ENCODE peak calls at places on chromosomes 11 and 22, in ten cellular contexts. G is upper lobe of right lung; V is mammary epithelial cell; Y is small intestine; S is CD4-positive, CD25-positive, alpha-beta regulatory T cell; J is lower lobe of right lung; R is GM23248; F is choroid plexus epithelial cell; X is iPS DF 6.9; L is testis. Q is an unnamed sample.

GRCh38 chr22:31089101-31090100 is 8.3 kb downstream of the SMTN start:
- DNase-seq in G (no peak), V (no peak), Y (no peak), S (peak; percentile 21), J (no peak), R (peak; percentile 64), F (peak; percentile 61), X (no peak), L (peak; percentile 54), Q (peak; percentile 47)

GRCh38 chr11:45163956-45164575 is 17.6 kb downstream of the PRDM11 start:
- DNase-seq in G (peak; percentile 42), V (no peak), Y (no peak), S (no peak), J (no peak), R (peak; percentile 46), F (no peak), X (no peak), L (no peak), Q (no peak)

GRCh38 chr11:11555228-11555627 is 66.6 kb downstream of the GALNT18 start:
- DNase-seq in G (peak; percentile 81), V (no peak), Y (no peak), S (no peak), J (peak; percentile 73), R (no peak), F (no peak), X (no peak), L (peak; percentile 42), Q (no peak)

GRCh38 chr22:43110444-43110926 is at the start of gene BIK:
- DNase-seq in G (peak; percentile 75), V (peak; percentile 37), Y (peak; percentile 67), S (peak; percentile 28), J (peak; percentile 69), R (peak; percentile 44), F (no peak), X (no peak), L (peak; percentile 75), Q (peak; percentile 47)

GRCh38 chr11:9280655-9281301 is 15.6 kb upstream of the DENND5A start:
- DNase-seq in G (no peak), V (peak; percentile 60), Y (peak; percentile 51), S (no peak), J (no peak), R (no peak), F (peak; percentile 90), X (no peak), L (no peak), Q (peak; percentile 91)

GRCh38 chr11:72519220-72519881 is 85.0 kb upstream of the CLPB start:
- DNase-seq in G (no peak), V (no peak), Y (peak; percentile 18), S (no peak), J (no peak), R (peak; percentile 62), F (peak; percentile 20), X (no peak), L (no peak), Q (peak; percentile 31)

GRCh38 chr11:12319734-12320387 is 57.5 kb upstream of the PARVA start:
- DNase-seq in G (no peak), V (no peak), Y (no peak), S (no peak), J (no peak), R (no peak), F (no peak), X (no peak), L (no peak), Q (no peak)

GRCh38 chr11:32385998-32386397 is 49.3 kb downstream of the WT1 start:
- DNase-seq in G (no peak), V (peak; percentile 47), Y (peak; percentile 25), S (no peak), J (no peak), R (peak; percentile 53), F (peak; percentile 75), X (peak; percentile 22), L (peak; percentile 51), Q (peak; percentile 51)

GRCh38 chr11:116828632-116829524 is 829 bp upstream of the APOC3 start:
- DNase-seq in G (no peak), V (no peak), Y (peak; percentile 90), S (no peak), J (no peak), R (no peak), F (no peak), X (no peak), L (no peak), Q (no peak)

GRCh38 chr11:61467609-61468401 is 37.9 kb downstream of the SDHAF2 start:
- DNase-seq in G (no peak), V (peak; percentile 27), Y (no peak), S (no peak), J (no peak), R (no peak), F (no peak), X (no peak), L (no peak), Q (no peak)

GRCh38 chr22:24805790-24806662 is at the start of gene SGSM1:
- DNase-seq in G (peak; percentile 92), V (peak; percentile 54), Y (peak; percentile 76), S (peak; percentile 50), J (peak; percentile 89), R (peak; percentile 72), F (peak; percentile 53), X (peak; percentile 50), L (peak; percentile 86), Q (peak; percentile 32)

GRCh38 chr11:123653997-123654565 is 343 bp downstream of the SCN3B start:
- DNase-seq in G (peak; percentile 71), V (peak; percentile 52), Y (peak; percentile 24), S (no peak), J (peak; percentile 54), R (peak; percentile 68), F (peak; percentile 55), X (no peak), L (peak; percentile 60), Q (no peak)

GRCh38 chr11:45209480-45209879 is 63.0 kb downstream of the PRDM11 start:
- DNase-seq in G (no peak), V (no peak), Y (no peak), S (no peak), J (no peak), R (no peak), F (no peak), X (no peak), L (no peak), Q (no peak)

DNA sequence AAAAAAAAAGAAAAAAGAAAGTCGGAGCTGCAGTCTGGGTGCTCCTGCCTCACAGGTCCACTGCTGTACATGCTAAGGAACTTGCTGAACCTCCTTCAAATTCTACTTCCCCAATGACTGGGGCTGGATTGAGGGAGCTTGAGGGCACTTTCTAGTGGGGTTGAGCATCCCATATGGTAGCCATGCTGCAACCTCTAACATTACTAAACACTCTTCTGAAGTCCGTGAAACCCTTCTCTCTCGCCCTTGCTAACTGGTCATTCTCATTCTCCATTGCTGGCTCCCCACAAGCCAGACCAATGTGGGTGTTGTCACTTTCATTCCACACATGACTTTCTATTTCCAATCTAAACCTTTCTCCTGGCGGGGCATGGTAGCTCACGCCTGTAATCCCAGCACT is 1.2 kb downstream of the ESS2 start:
- DNase-seq in G (no peak), V (no peak), Y (no peak), S (no peak), J (no peak), R (no peak), F (no peak), X (no peak), L (no peak), Q (no peak)
- H3K4me3 ChIP-seq in G (peak overlapping the region; percentile 97), V (no peak overlapping the region), Y (no peak overlapping the region), S (no peak overlapping the region), J (peak overlapping the region; percentile 83), R (peak overlapping the region; percentile 99), F (peak overlapping the region; percentile 8), X (no peak overlapping the region), L (no peak overlapping the region), Q (peak overlapping the region; percentile 80)

DNA sequence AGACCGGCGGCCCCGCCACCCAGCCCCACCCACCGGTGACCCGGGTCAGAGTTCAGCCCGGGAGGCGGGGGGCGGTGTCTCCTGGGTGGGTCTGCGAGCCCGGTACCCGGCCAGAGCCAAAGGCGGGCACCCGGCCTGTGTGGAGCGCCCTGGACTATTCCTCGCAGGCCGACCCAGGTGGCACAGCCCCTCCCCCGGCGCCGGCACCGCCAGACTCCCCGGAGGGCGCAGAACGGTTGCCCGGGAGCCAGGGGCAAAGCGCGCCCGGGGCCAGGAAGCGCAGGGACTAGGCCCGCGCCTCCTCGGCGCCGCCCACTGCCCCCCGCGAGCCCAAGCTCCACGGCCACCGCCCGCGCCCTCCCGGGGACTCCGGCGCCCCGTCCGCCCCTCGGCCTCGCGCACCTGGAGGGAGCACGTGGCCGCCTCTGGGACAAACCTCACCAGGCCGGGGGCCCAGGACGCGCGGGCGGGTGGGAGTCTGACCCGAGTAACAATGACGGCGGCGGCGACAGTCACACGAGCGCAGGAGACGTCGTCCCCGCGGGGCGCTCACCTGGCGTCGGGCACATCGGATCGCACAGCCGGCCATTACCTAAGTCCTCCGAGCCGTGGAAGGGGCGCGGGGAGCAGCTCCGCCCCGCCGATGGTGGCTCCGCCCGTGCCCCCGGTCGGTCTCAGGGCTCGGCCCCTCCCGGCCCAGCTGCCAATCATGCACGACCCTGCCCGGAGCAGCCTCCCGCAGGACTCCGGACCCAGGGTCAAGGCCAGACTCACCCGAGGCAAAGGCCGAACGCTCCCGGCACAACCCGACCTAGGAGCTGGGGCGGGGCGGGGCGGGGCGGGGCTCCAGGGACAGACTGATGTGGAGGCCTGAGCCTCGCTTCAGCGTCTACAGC is 7.5 kb downstream of the PLXNB2 start:
- DNase-seq in G (no peak), V (no peak), Y (peak; percentile 95), S (no peak), J (no peak), R (peak; percentile 43), F (no peak), X (no peak), L (no peak), Q (no peak)
- H3K4me3 ChIP-seq in G (peak overlapping the region; percentile 44), V (no peak overlapping the region), Y (peak overlapping the region; percentile 23), S (no peak overlapping the region), J (peak overlapping the region; percentile 49), R (peak overlapping the region; percentile 60), F (peak overlapping the region; percentile 14), X (peak overlapping the region; percentile 28), L (peak overlapping the region; percentile 18), Q (no peak overlapping the region)

DNA sequence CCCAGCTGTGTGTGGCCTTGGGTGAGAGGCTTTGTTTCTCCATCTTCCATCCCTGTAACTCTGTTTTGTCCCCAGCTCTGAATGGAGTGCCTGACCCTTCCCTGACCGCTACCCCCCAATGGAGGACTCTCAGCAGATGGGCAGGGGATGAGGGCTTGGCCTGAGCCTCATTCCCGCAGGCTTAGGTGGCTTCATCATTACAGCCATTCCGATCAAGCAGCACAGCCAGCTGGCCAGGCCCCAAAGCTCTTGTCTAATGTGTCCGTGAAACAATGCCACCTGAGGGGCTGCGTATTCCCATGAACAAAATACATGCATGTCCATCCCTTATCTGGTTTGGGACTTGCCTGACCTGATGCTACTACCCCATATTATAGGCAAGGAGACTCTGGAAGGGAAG is 3.9 kb upstream of the CDC42EP2 start:
- DNase-seq in G (no peak), V (no peak), Y (no peak), S (no peak), J (no peak), R (no peak), F (no peak), X (no peak), L (no peak), Q (no peak)
- H3K4me3 ChIP-seq in G (no peak overlapping the region), V (no peak overlapping the region), Y (no peak overlapping the region), S (no peak overlapping the region), J (no peak overlapping the region), R (no peak overlapping the region), F (no peak overlapping the region), X (no peak overlapping the region), L (no peak overlapping the region), Q (no peak overlapping the region)

DNA sequence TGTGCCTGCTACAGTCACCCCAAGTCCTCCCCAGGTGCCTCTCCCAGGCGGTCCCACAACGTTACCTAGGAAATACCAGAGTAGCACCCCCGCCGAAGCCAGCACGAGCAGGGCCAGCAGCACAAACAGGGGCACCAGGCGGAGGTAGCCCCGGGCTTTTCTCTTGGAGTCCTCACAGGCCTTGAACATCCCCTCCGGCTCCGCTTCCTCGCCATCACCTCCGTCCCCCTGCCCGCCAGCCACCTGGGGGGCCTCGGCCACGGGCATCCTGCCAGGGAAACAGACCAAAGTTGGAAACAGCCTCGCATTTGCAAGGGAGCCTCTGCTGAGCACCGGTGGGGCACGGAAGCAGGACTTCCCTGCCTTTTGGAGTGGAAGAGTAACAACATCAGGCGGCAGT is 6.4 kb downstream of the TMPRSS6 start:
- DNase-seq in G (no peak), V (no peak), Y (no peak), S (no peak), J (no peak), R (no peak), F (no peak), X (no peak), L (no peak), Q (no peak)
- H3K4me3 ChIP-seq in G (no peak overlapping the region), V (no peak overlapping the region), Y (no peak overlapping the region), S (no peak overlapping the region), J (no peak overlapping the region), R (no peak overlapping the region), F (no peak overlapping the region), X (no peak overlapping the region), L (no peak overlapping the region), Q (no peak overlapping the region)